ENCODE peak calls at places on chromosome 9, in ten cellular contexts. N is Karpas-422, J is GM23248, C is right atrium auricular region, A is A549, V is psoas muscle, O is NT2/D1, M is lower lobe of right lung, S is adrenal gland, B is spleen. T is an unnamed sample.

GRCh38 chr9:70478963-70479641 is 64.6 kb upstream of the KLF9 start:
- DNase-seq in O (no peak), V (peak; percentile 41), B (no peak), N (no peak), A (no peak), M (peak; percentile 68), C (peak; percentile 72), J (peak; percentile 27), S (no peak), T (peak; percentile 51)

GRCh38 chr9:112112519-112112918 is 62.6 kb downstream of the SUSD1 start:
- DNase-seq in J (peak; percentile 92), O (no peak), V (no peak), A (peak; percentile 80), C (no peak), M (no peak), N (peak; percentile 49), S (peak; percentile 46), B (no peak), T (no peak)

GRCh38 chr9:88537743-88538055 is 2.7 kb downstream of the NXNL2 start:
- DNase-seq in V (peak; percentile 28), N (peak; percentile 52), B (peak; percentile 58), M (no peak), O (no peak), A (peak; percentile 71), C (peak; percentile 95), J (peak; percentile 94), S (peak; percentile 59), T (peak; percentile 44)

GRCh38 chr9:126159661-126160060 is 167.0 kb upstream of the MVB12B start:
- DNase-seq in A (no peak), V (no peak), B (peak; percentile 43), C (peak; percentile 13), N (no peak), M (no peak), O (no peak), S (no peak), J (no peak), T (no peak)

GRCh38 chr9:137224850-137225694 is at the start of gene CYSRT1:
- DNase-seq in C (no peak), S (no peak), V (no peak), O (no peak), J (peak; percentile 28), N (no peak), B (no peak), M (no peak), A (no peak), T (peak; percentile 63)

GRCh38 chr9:121563425-121563824 is 63.8 kb upstream of the GGTA1 start:
- DNase-seq in N (no peak), O (no peak), B (no peak), S (no peak), A (no peak), V (no peak), C (no peak), J (no peak), M (no peak), T (no peak)

GRCh38 chr9:109002141-109002540 is 11.2 kb downstream of the CTNNAL1 start:
- DNase-seq in B (no peak), A (no peak), C (no peak), M (no peak), N (no peak), S (no peak), V (no peak), O (no peak), J (no peak), T (no peak)

GRCh38 chr9:37302277-37302676 is 120.2 kb upstream of the GRHPR start:
- DNase-seq in S (no peak), O (no peak), B (no peak), M (no peak), N (peak; percentile 86), A (no peak), V (no peak), J (no peak), C (no peak), T (peak; percentile 11)

GRCh38 chr9:83669067-83669466 is 38.7 kb downstream of the UBQLN1 start:
- DNase-seq in B (no peak), C (no peak), N (no peak), A (no peak), M (no peak), J (peak; percentile 11), O (no peak), S (no peak), V (no peak), T (no peak)

GRCh38 chr9:81549500-81550206 is 139.7 kb downstream of the TLE1 start:
- DNase-seq in J (no peak), M (no peak), O (no peak), N (no peak), V (no peak), C (no peak), S (no peak), B (no peak), A (peak; percentile 45), T (no peak)

GRCh38 chr9:70013598-70014196 is 30.0 kb upstream of the MAMDC2 start:
- DNase-seq in N (no peak), B (no peak), V (peak; percentile 46), A (no peak), J (peak; percentile 63), S (no peak), O (no peak), C (no peak), M (no peak), T (no peak)

GRCh38 chr9:129281506-129282145 is 103.6 kb upstream of the IER5L start:
- DNase-seq in J (no peak), V (no peak), N (no peak), C (peak; percentile 23), A (no peak), O (no peak), S (no peak), M (peak; percentile 21), B (peak; percentile 66), T (no peak)

GRCh38 chr9:129275626-129276247 is 97.7 kb upstream of the IER5L start:
- DNase-seq in M (peak; percentile 13), C (no peak), N (no peak), V (no peak), J (peak; percentile 11), O (peak; percentile 56), A (no peak), S (no peak), B (peak; percentile 37), T (peak; percentile 17)

GRCh38 chr9:129276486-129277260 is 98.6 kb upstream of the IER5L start:
- DNase-seq in V (no peak), S (no peak), C (no peak), M (peak; percentile 34), A (no peak), N (no peak), O (no peak), B (peak; percentile 69), J (no peak), T (peak; percentile 22)

GRCh38 chr9:129280236-129281231 is 102.5 kb upstream of the IER5L start:
- DNase-seq in S (no peak), A (no peak), N (no peak), J (no peak), M (peak; percentile 35), V (no peak), B (peak; percentile 59), C (peak; percentile 52), O (no peak), T (no peak)

DNA sequence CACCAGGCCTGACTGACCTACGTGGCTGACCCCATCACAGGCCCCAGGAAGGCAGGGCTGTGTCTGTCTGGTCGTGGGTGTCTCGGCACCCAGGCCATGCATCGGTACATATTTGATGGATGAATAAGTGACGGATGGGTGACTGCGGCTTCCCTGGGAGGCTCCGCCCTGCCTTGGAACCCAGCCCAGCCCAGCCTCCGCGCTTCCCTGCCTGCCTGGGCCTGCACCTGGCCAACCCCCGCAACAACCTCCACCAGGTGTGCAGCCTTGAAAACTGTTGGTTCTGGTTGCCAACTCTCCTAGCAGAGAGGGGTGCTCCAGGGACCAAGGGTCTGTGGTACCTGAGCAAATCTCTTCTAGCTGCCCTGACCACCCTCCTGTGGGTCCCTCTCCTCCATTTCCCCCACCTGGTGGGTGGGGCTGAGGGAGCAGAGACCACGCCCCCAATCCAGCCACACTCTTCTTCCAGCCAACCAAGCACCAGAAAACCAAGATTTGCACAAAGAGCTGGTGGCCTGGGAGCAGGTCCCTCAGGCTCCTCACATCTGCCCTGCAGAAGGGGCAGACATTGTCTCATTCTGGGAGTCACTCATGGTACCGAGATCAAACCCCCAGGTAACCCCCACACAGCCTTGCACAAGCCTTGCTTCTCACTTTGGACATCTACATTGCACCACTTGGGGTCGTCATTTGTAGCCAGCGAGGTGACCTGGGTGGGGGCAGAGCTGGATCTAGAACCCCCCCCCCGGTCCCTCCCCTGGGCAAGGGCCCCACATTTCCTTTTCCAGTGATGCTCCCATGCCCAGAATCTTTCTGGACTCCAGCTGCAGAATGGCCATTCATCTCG is 100.6 kb upstream of the IER5L start:
- DNase-seq in C (peak; percentile 28), V (no peak), O (no peak), B (peak; percentile 21), A (peak; percentile 36), M (peak; percentile 46), J (peak; percentile 45), S (no peak), N (no peak), T (peak; percentile 61)
- H3K4me3 ChIP-seq in C (no peak overlapping the region), V (no peak overlapping the region), O (peak overlapping the region; percentile 23), B (no peak overlapping the region), A (no peak overlapping the region), M (no peak overlapping the region), J (no peak overlapping the region), S (no peak overlapping the region), N (no peak overlapping the region), T (no peak overlapping the region)

GRCh38 chr9:130932220-130933069 is 6.6 kb downstream of the FIBCD1 start:
- DNase-seq in B (no peak), J (peak; percentile 73), M (no peak), S (peak; percentile 49), A (no peak), O (no peak), N (peak; percentile 56), C (no peak), V (no peak), T (no peak)
- H3K4me1 ChIP-seq in B (no peaks in the 10 kb centered on the region), J (peaks cover 34% of the 10 kb centered on the region), M (peaks cover 8% of the 10 kb centered on the region), S (peaks cover 36% of the 10 kb centered on the region), A (peaks cover 63% of the 10 kb centered on the region), O (peaks cover 40% of the 10 kb centered on the region), N (peaks cover 10% of the 10 kb centered on the region), C (no peaks in the 10 kb centered on the region), V (no peaks in the 10 kb centered on the region), T (no peaks in the 10 kb centered on the region)

DNA sequence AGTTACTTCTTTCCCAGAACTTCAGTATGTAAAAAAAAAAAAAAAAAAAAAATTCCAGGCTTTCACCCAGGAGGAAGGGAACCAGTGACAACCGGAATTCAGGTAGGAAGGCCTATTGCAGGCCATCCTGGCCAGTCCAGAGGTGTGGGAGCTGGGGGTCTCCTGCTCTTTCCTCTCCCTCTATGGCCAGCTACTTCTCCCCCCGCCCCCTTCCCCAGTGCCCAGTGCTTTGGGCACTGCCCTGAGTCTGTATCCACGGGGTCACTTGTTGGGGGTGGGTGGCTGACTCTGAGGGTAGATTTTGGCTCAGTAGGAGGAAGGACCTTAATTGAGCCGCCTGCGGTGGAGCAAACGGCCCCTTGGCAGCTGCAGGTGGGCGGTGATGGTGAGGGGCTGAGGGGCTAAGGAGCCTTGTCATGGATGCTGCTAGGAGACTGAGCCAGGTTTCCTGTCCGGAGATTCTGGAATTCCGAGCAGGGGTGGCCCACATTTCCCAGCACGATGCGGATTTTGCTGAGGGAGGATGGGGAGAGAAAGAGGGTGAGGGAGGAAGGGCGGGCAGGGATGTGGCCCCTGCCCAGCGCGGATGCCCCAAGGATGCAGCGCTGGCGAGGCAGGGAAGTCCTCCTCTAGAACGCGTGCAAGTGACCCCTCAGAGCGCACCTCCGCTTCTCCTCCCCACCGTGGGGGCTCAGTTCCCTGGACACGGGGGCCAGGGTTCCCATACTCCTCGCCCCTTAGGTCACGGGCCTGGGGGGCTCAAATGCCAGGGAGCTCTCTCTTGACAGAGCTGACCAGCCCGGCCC is 1.3 kb upstream of the PHF2 start:
- DNase-seq in A (no peak), M (no peak), J (peak; percentile 35), B (peak; percentile 84), S (no peak), V (no peak), C (peak; percentile 58), O (no peak), N (no peak), T (no peak)
- H3K4me3 ChIP-seq in A (peak overlapping the region; percentile 96), M (peak overlapping the region; percentile 81), J (peak overlapping the region; percentile 84), B (peak overlapping the region; percentile 77), S (peak overlapping the region; percentile 68), V (peak overlapping the region; percentile 88), C (peak overlapping the region; percentile 88), O (peak overlapping the region; percentile 49), N (peak overlapping the region; percentile 97), T (peak overlapping the region; percentile 74)

GRCh38 chr9:35871514-35871913 is 1.3 kb upstream of the OR13J1 start:
- DNase-seq in M (no peak), O (no peak), A (no peak), S (no peak), J (no peak), V (no peak), B (no peak), C (no peak), N (no peak), T (no peak)
- H3K4me1 ChIP-seq in M (no peaks in the 10 kb centered on the region), O (peaks cover 15% of the 10 kb centered on the region), A (peaks cover 2% of the 10 kb centered on the region), S (no peaks in the 10 kb centered on the region), J (no peaks in the 10 kb centered on the region), V (no peaks in the 10 kb centered on the region), B (no peaks in the 10 kb centered on the region), C (no peaks in the 10 kb centered on the region), N (no peaks in the 10 kb centered on the region), T (no peaks in the 10 kb centered on the region)